ENCODE peak calls at places on chromosomes 6 and 20, in five cellular contexts. H is SK-N-SH, S is HepG2, O is GM12878, J is H1. V is an unnamed sample.
A peak's percentile ranks its signal among the peaks of the same experiment; 100 is the strongest.

GRCh38 chr6:156437084-156437879 is 339.9 kb upstream of the ARID1B start:
- DNase-seq in H (no peak), S (no peak), O (no peak), J (no peak), V (no peak)

GRCh38 chr20:40604416-40604815 is 84.6 kb downstream of the MAFB start:
- DNase-seq in O (no peak), S (no peak), J (no peak), H (no peak), V (no peak)

GRCh38 chr6:53112871-53113270 is 35.8 kb downstream of the GCM1 start:
- DNase-seq in J (no peak), S (no peak), H (no peak), O (no peak), V (no peak)

GRCh38 chr6:130158548-130158947 is 64.2 kb downstream of the SAMD3 start:
- DNase-seq in H (no peak), S (no peak), J (no peak), O (no peak), V (no peak)

GRCh38 chr20:1423625-1424106 is 30.8 kb upstream of the FKBP1A start:
- DNase-seq in O (no peak), J (peak; percentile 80), S (peak; percentile 92), H (no peak), V (peak; percentile 95)

GRCh38 chr6:68635706-68636513 is 828 bp downstream of the ADGRB3 start:
- DNase-seq in S (no peak), O (no peak), H (peak; percentile 44), J (no peak), V (no peak)

GRCh38 chr20:44384423-44385027 is 29.0 kb downstream of the HNF4A start:
- DNase-seq in O (peak; percentile 26), S (peak; percentile 78), J (peak; percentile 49), H (peak; percentile 69), V (peak; percentile 77)

GRCh38 chr20:33490023-33490933 is at the start of gene CBFA2T2:
- DNase-seq in O (no peak), H (no peak), S (peak; percentile 34), J (no peak), V (no peak)

GRCh38 chr6:33171889-33172203 is 20.4 kb downstream of the COL11A2 start:
- DNase-seq in S (no peak), J (no peak), O (no peak), H (no peak), V (no peak)

GRCh38 chr20:50267041-50267865 is 76.6 kb downstream of the CEBPB start:
- DNase-seq in J (no peak), O (no peak), S (peak; percentile 79), H (no peak), V (no peak)

GRCh38 chr6:33809619-33810018 is 5.8 kb upstream of the MLN start:
- DNase-seq in S (no peak), H (no peak), O (no peak), J (no peak), V (no peak)

GRCh38 chr6:133637874-133638273 is 251.0 kb upstream of the TCF21 start:
- DNase-seq in O (no peak), H (no peak), J (no peak), S (no peak), V (no peak)

GRCh38 chr20:2402271-2402980 is 21.7 kb downstream of the TGM6 start:
- DNase-seq in H (peak; percentile 48), O (no peak), J (no peak), S (peak; percentile 34), V (peak; percentile 30)

GRCh38 chr6:16964553-16965499 is 137.0 kb upstream of the STMND1 start:
- DNase-seq in O (peak; percentile 12), S (peak; percentile 67), H (peak; percentile 70), J (peak; percentile 71), V (peak; percentile 76)

GRCh38 chr6:161171207-161171606 is 102.7 kb downstream of the AGPAT4 start:
- DNase-seq in H (no peak), O (no peak), S (no peak), J (no peak), V (no peak)

GRCh38 chr6:56759521-56759920 is 116.8 kb upstream of the DST start:
- DNase-seq in J (no peak), S (no peak), O (no peak), H (no peak), V (no peak)

GRCh38 chr6:154039231-154039842 is at the start of gene OPRM1:
- DNase-seq in S (no peak), H (peak; percentile 68), J (peak; percentile 73), O (no peak), V (peak; percentile 5)

GRCh38 chr6:89145962-89146747 is at the start of gene PM20D2:
- DNase-seq in S (peak; percentile 58), J (no peak), O (no peak), H (peak; percentile 97), V (no peak)

GRCh38 chr6:34027445-34027936 is 118.4 kb downstream of the GRM4 start:
- DNase-seq in O (no peak), J (peak; percentile 29), H (peak; percentile 88), S (peak; percentile 30), V (peak; percentile 75)

GRCh38 chr6:138848461-138848860 is 52.6 kb downstream of the ECT2L start:
- DNase-seq in S (no peak), H (no peak), J (no peak), O (no peak), V (no peak)

GRCh38 chr20:24768226-24768625 is 180.8 kb upstream of the CST7 start:
- DNase-seq in S (no peak), H (no peak), J (no peak), O (no peak), V (no peak)

GRCh38 chr6:169868458-169868857 is 117.0 kb downstream of the ERMARD start:
- DNase-seq in J (no peak), H (no peak), S (no peak), O (no peak), V (no peak)

GRCh38 chr20:44720994-44721784 is 6.0 kb downstream of the CCN5 start:
- DNase-seq in S (no peak), J (no peak), H (no peak), O (no peak), V (no peak)

GRCh38 chr6:85676086-85676729 is 33.5 kb upstream of the SYNCRIP start:
- DNase-seq in J (no peak), O (no peak), H (no peak), S (no peak), V (no peak)

GRCh38 chr20:13402171-13402760 is 181.2 kb downstream of the ISM1 start:
- DNase-seq in O (no peak), J (no peak), H (no peak), S (no peak), V (no peak)

GRCh38 chr6:1009041-1009440 is 302.9 kb upstream of the FOXQ1 start:
- DNase-seq in H (no peak), J (no peak), O (peak; percentile 11), S (no peak), V (no peak)

GRCh38 chr6:131117866-131118265 is 17.4 kb upstream of the AKAP7 start:
- DNase-seq in J (no peak), H (no peak), O (no peak), S (no peak), V (no peak)

GRCh38 chr6:123829302-123829953 is 25.8 kb downstream of the NKAIN2 start:
- DNase-seq in J (no peak), S (no peak), H (no peak), O (no peak), V (no peak)
- TF ChIP-seq JUND in J (no peak), S (no peak), H (no peak), O (no peak), V (no peak)

DNA sequence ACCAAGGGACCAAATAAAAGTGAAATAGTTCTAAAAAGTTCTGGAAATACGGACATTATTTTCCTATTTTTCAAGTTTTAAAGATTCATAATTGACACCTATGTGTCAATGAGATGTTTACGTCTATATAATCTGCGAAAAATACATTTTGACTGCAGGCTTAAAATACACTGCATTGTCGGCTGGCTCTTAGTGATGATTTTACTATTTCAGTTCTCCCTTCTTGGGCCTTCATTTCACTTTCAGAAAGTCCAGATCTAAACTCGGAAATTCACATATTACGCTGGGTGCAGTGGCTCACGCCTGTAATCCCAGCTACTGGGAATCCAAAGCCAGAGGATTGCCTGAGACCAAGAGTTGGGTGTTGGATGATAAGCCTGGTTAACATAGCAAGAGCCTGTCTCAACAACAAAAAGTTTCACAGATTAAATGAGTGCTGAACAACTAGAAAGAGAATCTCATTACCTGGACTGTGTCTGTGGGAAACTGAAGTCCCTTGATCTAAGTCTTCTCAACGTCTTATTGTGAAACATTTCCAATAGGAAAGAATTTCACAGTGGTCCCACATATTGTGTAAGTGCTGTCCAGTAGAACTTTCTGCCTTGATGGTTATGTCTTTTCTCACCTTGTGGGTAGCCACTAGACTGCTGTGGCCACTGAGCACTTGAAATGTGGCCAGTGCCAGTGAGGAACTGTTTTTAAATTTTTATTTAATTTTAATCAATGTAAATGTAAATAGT is 1.8 kb downstream of the GINM1 start:
- DNase-seq in S (no peak), J (no peak), H (no peak), O (no peak), V (no peak)
- TF ChIP-seq JUND in S (no peak), J (no peak), H (no peak), O (no peak), V (no peak)

DNA sequence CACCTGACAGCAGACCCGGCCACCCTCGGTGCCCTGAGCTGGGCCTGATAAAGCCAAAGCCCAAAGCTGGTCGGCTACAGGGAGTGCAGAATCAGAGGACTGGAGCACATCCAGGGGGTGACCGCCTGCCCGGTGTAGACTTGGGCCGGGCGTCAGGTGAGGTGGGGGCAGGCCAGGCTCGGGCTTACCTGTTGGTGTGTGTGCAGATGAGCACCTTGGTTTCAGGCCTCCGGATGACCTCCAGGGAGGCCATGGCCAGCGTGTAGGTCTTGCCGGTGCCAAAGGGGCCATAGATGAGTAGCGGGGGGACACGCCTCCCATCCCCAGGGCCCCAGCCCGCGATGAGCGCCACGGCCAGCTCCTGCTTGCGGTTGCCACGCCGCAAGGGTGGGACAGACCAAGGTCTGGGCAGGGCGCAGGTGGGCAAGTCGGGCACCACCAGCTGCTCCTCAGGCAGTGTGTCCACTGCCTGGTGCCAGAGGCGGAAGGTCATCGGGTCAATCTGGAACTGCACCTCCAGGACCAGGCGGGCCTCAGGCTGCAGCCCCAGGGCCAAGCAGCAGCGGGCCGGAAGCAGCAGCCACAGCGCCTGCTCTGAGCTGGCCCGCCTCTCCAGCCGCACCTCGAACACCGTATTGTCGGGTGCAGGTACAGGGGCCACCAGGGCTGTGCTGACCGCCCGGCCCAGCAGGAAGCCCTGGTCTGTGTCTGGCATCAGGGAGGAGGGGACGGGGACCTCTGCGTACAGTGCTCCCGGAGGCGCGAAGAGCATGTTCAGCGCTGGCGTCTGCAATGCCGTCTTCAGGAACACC is 5.7 kb downstream of the HELZ2 start:
- DNase-seq in J (no peak), O (no peak), S (no peak), H (no peak), V (no peak)
- TF ChIP-seq JUND in J (no peak), O (no peak), S (no peak), H (no peak), V (no peak)

GRCh38 chr20:51532577-51533191 is 9.8 kb downstream of the NFATC2 start:
- DNase-seq in J (no peak), O (no peak), S (no peak), H (no peak), V (no peak)
- TF ChIP-seq JUND in J (no peak), O (no peak), S (no peak), H (no peak), V (no peak)

GRCh38 chr6:72246926-72247325 is 360.6 kb downstream of the RIMS1 start:
- DNase-seq in J (no peak), H (peak; percentile 0), O (no peak), S (peak; percentile 33), V (peak; percentile 70)
- TF ChIP-seq JUND in J (no peak), H (no peak), O (no peak), S (no peak), V (no peak)

V was measured in T47D.